ENCODE peak calls at places on chromosomes 1 and 21, in five cellular contexts. E is CD8-positive, alpha-beta T cell; N is HCT116; U is HepG2; Q is BE2C. P is an unnamed sample. For H3K36me3, H3K27me3 and H3K4me1, the result is how much of the 10 kb centered on the place peaks cover.

GRCh38 chr1:30697571-30697970 is 25.8 kb downstream of the MATN1 start:
- DNase-seq in E (no peak), N (no peak), U (no peak), Q (no peak), P (no peak)

GRCh38 chr1:185317886-185318310 is 855 bp upstream of the IVNS1ABP start:
- DNase-seq in E (peak), N (peak), U (no peak), Q (no peak), P (peak)

GRCh38 chr1:45854724-45855123 is 51.3 kb downstream of the MAST2 start:
- DNase-seq in E (no peak), N (no peak), U (peak), Q (no peak), P (no peak)

GRCh38 chr1:41740630-41741239 is 178.0 kb downstream of the HIVEP3 start:
- DNase-seq in E (no peak), N (no peak), U (no peak), Q (no peak), P (no peak)

GRCh38 chr1:53249706-53250105 is 11.4 kb upstream of the MAGOH start:
- DNase-seq in E (no peak), N (no peak), U (no peak), Q (no peak), P (no peak)

GRCh38 chr21:33924766-33925100 is 9.1 kb upstream of the ATP5PO start:
- DNase-seq in E (no peak), N (no peak), U (no peak), Q (peak), P (no peak)

GRCh38 chr1:157969693-157970485 is 23.6 kb upstream of the KIRREL1 start:
- DNase-seq in E (no peak), N (peak), U (peak), Q (peak), P (peak)

GRCh38 chr21:44428281-44428942 is 26.9 kb upstream of the LRRC3 start:
- DNase-seq in E (peak), N (peak), U (peak), Q (no peak), P (no peak)

GRCh38 chr21:35208117-35208516 is 159.0 kb upstream of the RUNX1 start:
- DNase-seq in E (no peak), N (no peak), U (no peak), Q (no peak), P (peak)

GRCh38 chr1:14891991-14892390 is 261.6 kb upstream of the TMEM51 start:
- DNase-seq in E (no peak), N (no peak), U (no peak), Q (no peak), P (no peak)

GRCh38 chr1:93615201-93616150 is 66.2 kb downstream of the BCAR3 start:
- DNase-seq in E (no peak), N (no peak), U (peak), Q (no peak), P (no peak)

GRCh38 chr1:166302919-166303758 is 136.3 kb upstream of the FAM78B start:
- DNase-seq in E (no peak), N (no peak), U (no peak), Q (peak), P (no peak)

GRCh38 chr1:3907031-3907534 is 7.0 kb upstream of the C1orf174 start:
- DNase-seq in E (no peak), N (no peak), U (no peak), Q (no peak), P (no peak)

GRCh38 chr1:154752273-154753030 is 117.6 kb downstream of the KCNN3 start:
- DNase-seq in E (no peak), N (no peak), U (no peak), Q (no peak), P (no peak)

GRCh38 chr1:158019177-158019868 is 25.9 kb downstream of the KIRREL1 start:
- DNase-seq in E (no peak), N (peak), U (peak), Q (no peak), P (no peak)

GRCh38 chr1:220734571-220735326 is 13.4 kb upstream of the MTARC2 start:
- DNase-seq in E (no peak), N (no peak), U (peak), Q (no peak), P (no peak)

GRCh38 chr1:211247921-211248320 is 11.2 kb upstream of the RCOR3 start:
- DNase-seq in E (no peak), N (no peak), U (no peak), Q (no peak), P (no peak)

GRCh38 chr1:1298861-1299685 is 8.7 kb downstream of the ACAP3 start:
- DNase-seq in E (no peak), N (no peak), U (no peak), Q (peak), P (no peak)

GRCh38 chr1:35111106-35111505 is 31.9 kb downstream of the ZMYM1 start:
- DNase-seq in E (no peak), N (no peak), U (peak), Q (no peak), P (no peak)

GRCh38 chr1:150152772-150153461 is 3.2 kb downstream of the PLEKHO1 start:
- DNase-seq in E (no peak), N (no peak), U (peak), Q (no peak), P (no peak)
- H3K36me3 ChIP-seq in E (under half), N (under half), U (under half), Q (half or more), P (under half)

DNA sequence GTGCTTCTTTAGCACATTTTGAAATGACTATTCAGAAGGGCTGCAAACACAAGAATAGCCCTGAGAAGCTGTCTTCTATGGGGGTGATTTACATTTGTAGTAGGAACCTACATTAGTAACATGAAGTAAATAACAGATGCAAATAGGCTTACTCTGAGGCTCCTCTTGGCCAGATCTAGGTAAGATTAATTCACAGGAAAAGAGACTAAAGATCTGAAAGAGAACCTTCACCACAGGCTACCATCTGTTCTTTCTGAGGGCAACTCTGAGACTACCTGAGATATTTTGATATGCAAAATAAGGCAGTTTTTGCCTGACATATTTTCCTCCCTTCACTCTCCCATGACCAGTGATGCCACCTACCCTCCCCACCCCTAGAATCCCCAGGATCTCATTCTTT is 1267.8 kb downstream of the PLA2G4A start:
- DNase-seq in E (no peak), N (no peak), U (no peak), Q (no peak), P (no peak)
- H3K27me3 ChIP-seq in E (under half), N (under half), U (under half), Q (under half), P (under half)

DNA sequence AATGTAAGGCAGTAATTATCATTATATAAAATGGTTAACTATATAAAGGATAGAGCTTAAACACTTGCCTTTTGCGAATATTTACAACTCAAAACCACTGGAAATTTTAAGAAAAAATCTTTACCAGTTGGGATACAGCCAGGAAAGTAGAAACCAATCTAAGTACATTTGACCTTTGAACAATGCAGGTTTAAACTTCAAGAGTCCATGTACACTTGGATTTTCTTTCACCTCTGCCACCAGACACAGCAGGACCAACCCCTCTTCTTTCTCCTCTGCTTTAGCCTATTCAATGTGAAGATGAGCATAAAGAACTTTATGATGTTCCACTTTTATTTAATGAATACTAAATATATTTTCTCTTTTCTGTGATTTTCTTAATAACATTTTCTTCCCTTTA is 361.1 kb downstream of the NEGR1 start:
- DNase-seq in E (no peak), N (no peak), U (no peak), Q (no peak), P (no peak)
- H3K4me1 ChIP-seq in E (under half), N (under half), U (under half), Q (under half), P (under half)

DNA sequence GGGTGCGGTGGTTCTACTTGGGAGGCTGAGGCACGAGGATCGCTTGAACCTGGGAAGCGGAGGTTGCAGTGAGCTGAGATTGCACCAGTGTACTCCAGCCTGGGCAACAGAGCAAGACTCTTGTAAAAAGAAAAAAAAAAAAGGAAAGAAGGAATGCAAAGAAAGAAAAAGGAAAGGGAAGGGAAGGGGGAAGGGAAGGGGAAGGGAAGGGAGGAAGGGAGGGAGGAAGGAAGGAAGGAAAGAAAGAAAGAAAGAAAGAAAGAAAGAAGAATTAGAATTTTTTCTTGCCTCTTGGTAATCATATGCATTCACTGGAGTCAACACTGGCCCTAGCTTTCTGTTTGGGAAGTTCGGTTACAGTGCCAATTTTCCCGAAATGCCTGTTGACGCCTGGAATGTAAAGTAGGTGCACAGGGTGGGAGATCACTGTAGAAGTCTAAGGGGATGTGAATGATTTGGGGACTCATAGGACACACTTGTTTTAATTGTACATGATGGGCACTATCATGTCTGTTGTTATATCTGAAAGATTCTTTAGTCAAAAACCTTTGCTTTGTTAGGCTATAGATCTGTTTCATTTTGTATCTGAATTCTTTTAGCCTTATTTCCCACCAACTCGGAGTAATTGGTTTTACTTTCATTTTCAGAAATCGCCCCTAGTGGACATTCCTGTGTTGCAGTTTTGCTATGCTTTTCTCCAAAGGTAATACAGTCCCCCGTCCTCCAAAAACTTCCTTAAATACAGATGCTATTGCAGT is 59.8 kb upstream of the MORC3 start:
- DNase-seq in E (peak), N (peak), U (peak), Q (peak), P (peak)
- H3K36me3 ChIP-seq in E (under half), N (under half), U (under half), Q (under half), P (half or more)

GRCh38 chr21:42639646-42640152 is 13.7 kb upstream of the PDE9A start:
- DNase-seq in E (no peak), N (no peak), U (no peak), Q (no peak), P (no peak)

GRCh38 chr21:42644223-42645208 is 8.9 kb upstream of the PDE9A start:
- DNase-seq in E (no peak), N (no peak), U (no peak), Q (no peak), P (no peak)

GRCh38 chr21:42641311-42642218 is 11.9 kb upstream of the PDE9A start:
- DNase-seq in E (no peak), N (no peak), U (no peak), Q (no peak), P (no peak)

GRCh38 chr21:42640486-42640885 is 12.9 kb upstream of the PDE9A start:
- DNase-seq in E (no peak), N (no peak), U (no peak), Q (no peak), P (no peak)

DNA sequence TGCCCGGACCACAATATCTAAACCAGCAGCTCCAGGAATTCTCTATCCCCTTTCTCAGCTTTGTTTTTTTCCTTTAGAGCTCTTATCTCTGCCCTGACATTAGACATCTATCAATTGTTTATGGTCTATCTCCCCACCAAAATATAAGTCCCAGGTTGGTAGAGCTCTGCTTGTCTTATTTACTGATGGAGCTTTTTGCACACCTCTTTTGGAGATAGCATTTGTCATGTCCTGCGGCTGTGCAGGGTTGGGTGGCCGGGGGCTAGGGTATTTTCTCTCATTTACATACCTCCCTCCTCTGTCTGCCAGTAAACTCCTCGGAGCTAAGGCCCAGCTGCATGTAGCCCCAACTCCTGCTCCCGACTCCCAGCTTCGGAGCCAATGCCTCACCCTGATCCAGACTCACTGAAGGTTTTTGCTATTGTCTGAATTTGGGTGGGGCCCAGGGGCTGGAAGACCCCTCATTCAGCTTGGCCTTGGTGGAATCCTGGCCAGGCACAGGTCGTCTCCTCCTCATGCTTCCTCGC is 11.1 kb upstream of the PDE9A start:
- DNase-seq in E (no peak), N (no peak), U (no peak), Q (no peak), P (no peak)
- H3K27me3 ChIP-seq in E (under half), N (under half), U (under half), Q (under half), P (half or more)

DNA sequence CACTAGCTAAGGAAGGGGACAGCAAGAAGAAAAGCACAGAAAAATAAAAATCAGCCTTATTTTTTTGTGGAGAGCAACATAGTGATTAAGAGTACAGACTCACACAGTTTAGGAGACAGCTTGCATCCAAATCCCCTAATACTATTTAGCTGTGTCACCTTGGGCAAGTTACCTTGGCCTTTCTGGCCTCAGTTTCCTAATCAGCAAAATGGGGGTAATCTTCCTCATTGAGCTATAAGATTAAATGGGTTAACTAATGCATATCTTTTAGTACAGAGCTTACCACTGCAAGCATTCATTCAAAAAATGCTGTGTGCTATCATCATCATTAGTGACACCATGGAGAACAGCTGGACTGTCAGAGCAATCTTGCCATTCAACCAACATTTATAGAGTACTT is 77.7 kb downstream of the CD46 start:
- DNase-seq in E (no peak), N (no peak), U (no peak), Q (no peak), P (no peak)
- H3K4me1 ChIP-seq in E (half or more), N (under half), U (under half), Q (under half), P (half or more)

GRCh38 chr1:65407875-65408274 is 12.6 kb upstream of the LEPR start:
- DNase-seq in E (no peak), N (no peak), U (peak), Q (no peak), P (no peak)
- H3K36me3 ChIP-seq in E (under half), N (under half), U (under half), Q (under half), P (under half)

GRCh38 chr1:182680901-182681300 is 3.5 kb downstream of the RGS8 start:
- DNase-seq in E (no peak), N (no peak), U (no peak), Q (no peak), P (no peak)
- H3K27me3 ChIP-seq in E (under half), N (under half), U (under half), Q (under half), P (under half)

GRCh38 chr1:234612352-234613127 is 2.6 kb upstream of the IRF2BP2 start:
- DNase-seq in E (peak), N (peak), U (peak), Q (peak), P (peak)

GRCh38 chr1:234610582-234611152 is 689 bp upstream of the IRF2BP2 start:
- DNase-seq in E (peak), N (peak), U (peak), Q (peak), P (peak)

GRCh38 chr1:234611799-234612351 is 1.9 kb upstream of the IRF2BP2 start:
- DNase-seq in E (peak), N (no peak), U (peak), Q (peak), P (peak)

GRCh38 chr1:234610061-234610581 is at the start of gene IRF2BP2:
- DNase-seq in E (peak), N (peak), U (peak), Q (peak), P (peak)

GRCh38 chr1:234611153-234611798 is 1.3 kb upstream of the IRF2BP2 start:
- DNase-seq in E (peak), N (peak), U (peak), Q (peak), P (peak)
- H3K4me1 ChIP-seq in E (under half), N (half or more), U (half or more), Q (under half), P (under half)

P was measured in heart right ventricle.